ENCODE peak calls at places on chromosome 2, in five cellular contexts. Y is Kasumi-1; I is NB4; N is stimulated activated CD4-positive, alpha-beta T cell treated with anti-CD3 and anti-CD28 coated beads, Interleukin-2, amount 100 ng/mL, for 48 hours; B is activated T-cell treated with anti-CD3 and anti-CD28 coated beads, Interleukin-2, amount 50 U/mL, for 4 hours. T is an unnamed sample.

GRCh38 chr2:68766378-68766845 is 31.8 kb downstream of the ARHGAP25 start:
- DNase-seq in Y (peak; percentile 92), N (peak; percentile 45), I (peak; percentile 98), B (peak; percentile 47), T (peak; percentile 97)

GRCh38 chr2:238420878-238421694 is 5.6 kb upstream of the ASB1 start:
- DNase-seq in N (no peak), Y (no peak), B (no peak), I (no peak), T (no peak)

GRCh38 chr2:238380785-238381184 is 45.9 kb upstream of the ASB1 start:
- DNase-seq in Y (no peak), B (no peak), I (no peak), N (no peak), T (no peak)

GRCh38 chr2:45067859-45068642 is 58.8 kb upstream of the SIX2 start:
- DNase-seq in Y (no peak), N (no peak), B (no peak), I (no peak), T (no peak)

GRCh38 chr2:10934979-10935350 is 23.2 kb downstream of the KCNF1 start:
- DNase-seq in I (no peak), Y (no peak), B (no peak), N (no peak), T (no peak)

GRCh38 chr2:154291511-154291910 is 407.0 kb upstream of the KCNJ3 start:
- DNase-seq in B (no peak), N (no peak), I (no peak), Y (no peak), T (no peak)

GRCh38 chr2:40734797-40735196 is 282.9 kb upstream of the SLC8A1 start:
- DNase-seq in B (no peak), I (no peak), N (no peak), Y (no peak), T (no peak)

GRCh38 chr2:181779288-181779871 is 99.1 kb upstream of the NEUROD1 start:
- DNase-seq in N (no peak), I (no peak), B (no peak), Y (no peak), T (no peak)

GRCh38 chr2:7269993-7270392 is 352.8 kb downstream of the RNF144A start:
- DNase-seq in B (no peak), N (no peak), I (no peak), Y (no peak), T (no peak)

GRCh38 chr2:43228341-43228751 is 1.9 kb upstream of the ZFP36L2 start:
- DNase-seq in B (no peak), I (peak; percentile 36), N (no peak), Y (no peak), T (no peak)

GRCh38 chr2:12076810-12077209 is 330.4 kb downstream of the LPIN1 start:
- DNase-seq in N (no peak), Y (no peak), B (no peak), I (no peak), T (no peak)

GRCh38 chr2:138846216-138846821 is 66.1 kb upstream of the NXPH2 start:
- DNase-seq in Y (peak; percentile 94), B (no peak), N (no peak), I (peak; percentile 54), T (no peak)

GRCh38 chr2:43073373-43073772 is 153.0 kb downstream of the ZFP36L2 start:
- DNase-seq in I (peak; percentile 59), Y (no peak), B (no peak), N (no peak), T (no peak)

GRCh38 chr2:189179607-189179979 is at the start of gene COL5A2:
- DNase-seq in Y (no peak), B (no peak), I (no peak), N (no peak), T (no peak)

GRCh38 chr2:96815326-96816126 is 542 bp upstream of the CNNM3 start:
- DNase-seq in B (peak; percentile 22), Y (peak; percentile 61), I (no peak), N (peak; percentile 19), T (no peak)